ENCODE peak calls at places on chromosomes 1 and 21, in five cellular contexts. U is cardiac muscle cell, D is heart right ventricle, V is neural progenitor cell, H is astrocyte. N is an unnamed sample. For H3K4me1, the result is how much of the 10 kb centered on the place peaks cover.

GRCh38 chr21:38813143-38813542 is 7.4 kb downstream of the ETS2 start:
- DNase-seq in U (no peak), D (no peak), V (no peak), H (no peak), N (no peak)

GRCh38 chr1:55277377-55278130 is 62.4 kb upstream of the USP24 start:
- DNase-seq in U (peak), D (peak), V (peak), H (peak), N (peak)

GRCh38 chr21:34593423-34593822 is 21.5 kb downstream of the RCAN1 start:
- DNase-seq in U (no peak), D (no peak), V (no peak), H (no peak), N (no peak)

GRCh38 chr21:18252686-18253085 is 8.1 kb downstream of the CHODL start:
- DNase-seq in U (no peak), D (no peak), V (no peak), H (no peak), N (no peak)

GRCh38 chr1:42941640-42942330 is 16.9 kb downstream of the SLC2A1 start:
- DNase-seq in U (no peak), D (peak), V (no peak), H (peak), N (peak)

GRCh38 chr1:64908567-64908966 is 57.8 kb downstream of the JAK1 start:
- DNase-seq in U (no peak), D (no peak), V (no peak), H (no peak), N (no peak)

GRCh38 chr21:46165099-46165498 is 9.7 kb upstream of the FTCD start:
- DNase-seq in U (no peak), D (no peak), V (no peak), H (no peak), N (no peak)

GRCh38 chr1:226314055-226314454 is 5.1 kb upstream of the LIN9 start:
- DNase-seq in U (no peak), D (no peak), V (no peak), H (no peak), N (no peak)

GRCh38 chr1:216665381-216665780 is 57.8 kb downstream of the ESRRG start:
- DNase-seq in U (no peak), D (no peak), V (no peak), H (no peak), N (no peak)

GRCh38 chr1:229381234-229381633 is 38.4 kb upstream of the CCSAP start:
- DNase-seq in U (peak), D (no peak), V (peak), H (no peak), N (no peak)

GRCh38 chr1:205301220-205301821 is 20.2 kb downstream of the NUAK2 start:
- DNase-seq in U (peak), D (no peak), V (peak), H (peak), N (no peak)

GRCh38 chr1:53166912-53167311 is 24.5 kb upstream of the SLC1A7 start:
- DNase-seq in U (no peak), D (no peak), V (no peak), H (no peak), N (no peak)

GRCh38 chr1:246527402-246528088 is 20.5 kb upstream of the SMYD3 start:
- DNase-seq in U (no peak), D (no peak), V (no peak), H (no peak), N (no peak)

GRCh38 chr1:112737573-112737972 is 22.4 kb upstream of the PPM1J start:
- DNase-seq in U (no peak), D (no peak), V (no peak), H (no peak), N (no peak)

GRCh38 chr1:15076807-15077206 is 76.7 kb upstream of the TMEM51 start:
- DNase-seq in U (no peak), D (no peak), V (no peak), H (no peak), N (no peak)

GRCh38 chr1:7400566-7400965 is 370.5 kb upstream of the VAMP3 start:
- DNase-seq in U (no peak), D (no peak), V (no peak), H (no peak), N (no peak)

GRCh38 chr1:170461362-170461761 is 70.6 kb upstream of the GORAB start:
- DNase-seq in U (no peak), D (no peak), V (no peak), H (peak), N (no peak)

GRCh38 chr1:43933386-43934278 is at the start of gene ARTN:
- DNase-seq in U (peak), D (peak), V (peak), H (no peak), N (no peak)

GRCh38 chr1:205519541-205520131 is 15.2 kb downstream of the CDK18 start:
- DNase-seq in U (no peak), D (peak), V (no peak), H (no peak), N (no peak)

GRCh38 chr21:45430521-45431501 is 25.8 kb downstream of the COL18A1 start:
- DNase-seq in U (peak), D (no peak), V (peak), H (peak), N (no peak)

GRCh38 chr1:147833231-147833840 is 69.3 kb upstream of the GJA8 start:
- DNase-seq in U (no peak), D (no peak), V (no peak), H (no peak), N (no peak)

GRCh38 chr1:107748529-107748928 is 216.5 kb downstream of the VAV3 start:
- DNase-seq in U (peak), D (no peak), V (peak), H (peak), N (no peak)

GRCh38 chr1:41918450-41919043 is at the start of gene HIVEP3:
- DNase-seq in U (peak), D (no peak), V (peak), H (peak), N (no peak)
- TF ChIP-seq CTCF in U (peak), D (no peak), V (peak), H (peak), N (peak)

DNA sequence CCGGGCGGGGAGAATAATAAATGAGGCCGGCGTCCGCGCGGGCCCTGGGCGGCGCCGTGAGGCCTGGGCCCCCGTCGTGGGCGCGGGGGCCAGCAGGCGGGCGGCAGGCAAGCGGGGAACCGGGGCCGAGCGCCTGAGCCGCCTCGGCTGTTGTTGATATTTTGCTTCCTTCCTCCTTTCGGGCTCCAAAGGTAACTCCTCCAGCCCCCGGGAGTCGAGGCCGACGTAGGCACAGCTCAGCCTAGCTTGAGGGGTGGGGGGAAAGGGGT is at the start of gene MEF2D:
- DNase-seq in U (no peak), D (no peak), V (no peak), H (no peak), N (no peak)
- H3K4me1 ChIP-seq in U (half or more), D (half or more), V (under half), H (half or more), N (half or more)

GRCh38 chr1:4584471-4584870 is 69.9 kb upstream of the AJAP1 start:
- DNase-seq in U (no peak), D (no peak), V (no peak), H (no peak), N (no peak)
- H3K4me3 ChIP-seq in U (no peak), D (no peak), V (no peak), H (no peak), N (no peak)

GRCh38 chr1:236082511-236082910 is 17.6 kb upstream of the NID1 start:
- DNase-seq in U (no peak), D (no peak), V (no peak), H (no peak), N (no peak)
- TF ChIP-seq CTCF in U (no peak), D (no peak), V (no peak), H (no peak), N (no peak)